ENCODE peak calls at places on chromosomes 6 and 20, in nine cellular contexts. K is transverse colon, I is tibial nerve, H is A549, T is sigmoid colon, Y is stomach, F is GM12878, M is HepG2, O is ovary. U is an unnamed sample. For H3K9me3, the result is how much of the 10 kb centered on the place peaks cover.

GRCh38 chr20:36548006-36548315 is 6.6 kb downstream of the MYL9 start:
- DNase-seq in T (peak), M (peak), O (no peak), F (no peak), Y (no peak), H (no peak), I (no peak), K (no peak), U (no peak)

GRCh38 chr6:143804835-143805239 is 38.3 kb upstream of the LTV1 start:
- DNase-seq in Y (no peak), K (no peak), T (no peak), F (no peak), O (no peak), M (no peak), H (no peak), I (no peak), U (no peak)

GRCh38 chr6:34044945-34045595 is 100.8 kb downstream of the GRM4 start:
- DNase-seq in O (no peak), Y (no peak), T (no peak), I (no peak), M (no peak), F (peak), K (no peak), H (no peak), U (no peak)

GRCh38 chr20:23533161-23533560 is 35.1 kb downstream of the CST9L start:
- DNase-seq in H (no peak), M (no peak), O (no peak), I (no peak), F (no peak), Y (no peak), T (no peak), K (no peak), U (no peak)

GRCh38 chr6:111817451-111818146 is 55.7 kb downstream of the FYN start:
- DNase-seq in H (no peak), T (no peak), M (no peak), I (no peak), O (no peak), K (no peak), Y (no peak), F (no peak), U (no peak)

GRCh38 chr20:16514145-16514544 is 59.1 kb downstream of the KIF16B start:
- DNase-seq in Y (no peak), H (no peak), O (no peak), T (no peak), M (no peak), F (no peak), I (no peak), K (no peak), U (no peak)

GRCh38 chr6:781350-781961 is 88.5 kb upstream of the EXOC2 start:
- DNase-seq in T (no peak), Y (no peak), O (no peak), H (no peak), I (no peak), K (no peak), M (no peak), F (no peak), U (no peak)

GRCh38 chr20:18747090-18747489 is 66.5 kb upstream of the SCP2D1 start:
- DNase-seq in I (no peak), H (no peak), Y (no peak), M (no peak), K (no peak), F (no peak), T (no peak), O (no peak), U (no peak)

GRCh38 chr20:37395921-37396519 is 50.1 kb downstream of the SRC start:
- DNase-seq in Y (no peak), M (no peak), F (no peak), T (no peak), K (no peak), H (no peak), O (no peak), I (no peak), U (no peak)

GRCh38 chr6:155237613-155238012 is 26.2 kb upstream of the CLDN20 start:
- DNase-seq in H (no peak), I (no peak), T (no peak), Y (no peak), O (no peak), F (no peak), M (no peak), K (no peak), U (no peak)

GRCh38 chr6:131065824-131066171 is 2.8 kb upstream of the EPB41L2 start:
- DNase-seq in Y (no peak), H (no peak), F (no peak), T (no peak), K (no peak), O (no peak), M (peak), I (no peak), U (no peak)

GRCh38 chr6:139378882-139379341 is 4.5 kb upstream of the CITED2 start:
- DNase-seq in T (no peak), O (no peak), H (peak), Y (no peak), M (peak), F (no peak), I (no peak), K (no peak), U (no peak)

GRCh38 chr6:161482517-161482903 is 208.6 kb upstream of the AGPAT4 start:
- DNase-seq in M (no peak), O (no peak), F (no peak), K (no peak), T (no peak), I (no peak), H (no peak), Y (no peak), U (no peak)
- TF ChIP-seq EP300 in M (no peak), O (no peak), F (no peak), K (no peak), T (no peak), I (no peak), H (no peak), Y (no peak), U (no peak)

DNA sequence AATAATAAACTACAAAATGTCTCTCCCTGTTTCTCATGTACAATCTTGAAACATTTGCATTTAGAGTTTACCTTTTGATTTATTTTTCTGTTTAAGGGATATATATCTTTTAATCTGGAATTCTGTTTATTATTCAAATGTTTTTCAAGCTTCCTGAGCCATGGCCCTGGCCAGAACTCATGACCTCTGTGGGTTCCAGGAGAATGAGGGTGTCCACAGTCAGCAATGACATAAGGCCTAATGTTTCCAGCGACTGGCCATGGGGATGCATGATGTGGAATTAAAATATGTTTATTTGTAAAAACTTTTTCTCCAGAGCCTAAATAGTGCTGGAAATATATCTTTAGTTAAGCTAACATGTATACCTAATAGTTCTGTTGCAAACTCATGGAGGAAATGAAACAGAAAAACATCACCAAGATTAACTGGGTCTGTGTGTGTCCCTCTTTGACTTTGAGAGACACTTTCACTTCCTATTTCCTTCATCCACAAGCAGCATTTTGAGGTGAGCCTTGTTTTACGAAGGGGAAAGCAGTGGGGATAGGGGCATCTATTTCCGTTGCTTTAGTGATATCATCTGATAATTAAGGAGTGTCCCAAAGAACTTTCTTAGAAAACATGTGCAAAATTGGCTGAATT is 87.6 kb downstream of the SMOC2 start:
- DNase-seq in K (no peak), H (no peak), T (no peak), F (no peak), O (no peak), M (no peak), I (no peak), Y (no peak), U (no peak)
- H3K9me3 ChIP-seq in K (under half), H (under half), T (under half), F (under half), O (under half), M (under half), I (under half), Y (under half), U (under half)

GRCh38 chr6:121897337-121897760 is 461.9 kb downstream of the GJA1 start:
- DNase-seq in I (no peak), K (no peak), M (no peak), O (no peak), Y (no peak), H (no peak), F (no peak), T (no peak), U (no peak)
- TF ChIP-seq EP300 in I (no peak), K (no peak), M (no peak), O (no peak), Y (no peak), H (no peak), F (no peak), T (no peak), U (no peak)

DNA sequence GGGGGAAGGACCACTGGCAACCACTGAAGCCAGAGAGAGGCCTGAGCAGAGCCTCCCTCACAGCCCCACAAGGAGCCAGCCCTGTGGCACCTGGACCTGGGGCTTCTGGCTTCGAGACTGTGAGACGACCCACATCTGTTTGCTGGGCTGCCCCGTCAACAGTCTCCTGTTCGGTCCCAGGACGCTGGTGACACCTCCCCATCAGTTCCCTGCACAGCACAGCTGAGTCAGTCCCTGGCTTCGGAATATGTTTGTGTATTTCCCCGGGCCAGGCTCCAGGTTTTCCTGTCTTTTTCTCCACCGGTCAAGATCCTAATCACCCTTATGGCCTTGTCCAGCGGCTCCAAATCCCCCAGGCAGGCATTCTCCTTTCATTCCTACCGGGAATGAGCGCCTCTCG is 46.4 kb upstream of the SMOC2 start:
- DNase-seq in Y (no peak), T (no peak), I (no peak), H (no peak), O (no peak), M (no peak), F (no peak), K (no peak), U (no peak)
- H3K9me3 ChIP-seq in Y (under half), T (under half), I (under half), H (under half), O (under half), M (under half), F (under half), K (under half), U (under half)

DNA sequence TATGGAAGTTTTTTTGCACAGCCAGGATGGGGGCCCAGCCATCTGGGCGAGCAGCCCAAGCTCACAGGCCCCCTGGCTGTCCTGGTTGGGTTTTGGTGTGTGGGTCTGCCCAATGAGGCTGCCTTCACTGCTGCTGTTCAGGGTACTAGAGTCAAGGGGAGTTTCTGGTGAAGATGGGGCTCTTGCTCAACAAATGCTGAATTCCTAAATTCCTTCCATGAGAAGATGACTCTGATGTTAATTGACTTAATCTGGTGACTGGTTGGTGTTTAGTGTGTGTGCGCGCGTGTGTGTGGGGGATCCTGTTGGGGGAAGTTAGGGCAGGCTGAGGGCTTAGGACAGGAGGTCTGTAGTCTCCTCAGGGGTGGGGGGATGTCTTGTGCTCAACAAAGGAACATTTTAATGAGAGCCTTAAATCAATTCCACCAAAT is 1.9 kb downstream of the PTK7 start:
- DNase-seq in H (no peak), M (no peak), T (no peak), K (no peak), Y (no peak), O (no peak), F (no peak), I (no peak), U (no peak)
- TF ChIP-seq EP300 in H (no peak), M (no peak), T (no peak), K (no peak), Y (no peak), O (no peak), F (no peak), I (no peak), U (no peak)

GRCh38 chr6:10081075-10081474 is 333.8 kb downstream of the TFAP2A start:
- DNase-seq in O (no peak), T (no peak), H (no peak), F (no peak), M (no peak), K (no peak), I (no peak), Y (no peak), U (no peak)
- H3K9me3 ChIP-seq in O (under half), T (under half), H (under half), F (under half), M (under half), K (under half), I (under half), Y (under half), U (under half)

DNA sequence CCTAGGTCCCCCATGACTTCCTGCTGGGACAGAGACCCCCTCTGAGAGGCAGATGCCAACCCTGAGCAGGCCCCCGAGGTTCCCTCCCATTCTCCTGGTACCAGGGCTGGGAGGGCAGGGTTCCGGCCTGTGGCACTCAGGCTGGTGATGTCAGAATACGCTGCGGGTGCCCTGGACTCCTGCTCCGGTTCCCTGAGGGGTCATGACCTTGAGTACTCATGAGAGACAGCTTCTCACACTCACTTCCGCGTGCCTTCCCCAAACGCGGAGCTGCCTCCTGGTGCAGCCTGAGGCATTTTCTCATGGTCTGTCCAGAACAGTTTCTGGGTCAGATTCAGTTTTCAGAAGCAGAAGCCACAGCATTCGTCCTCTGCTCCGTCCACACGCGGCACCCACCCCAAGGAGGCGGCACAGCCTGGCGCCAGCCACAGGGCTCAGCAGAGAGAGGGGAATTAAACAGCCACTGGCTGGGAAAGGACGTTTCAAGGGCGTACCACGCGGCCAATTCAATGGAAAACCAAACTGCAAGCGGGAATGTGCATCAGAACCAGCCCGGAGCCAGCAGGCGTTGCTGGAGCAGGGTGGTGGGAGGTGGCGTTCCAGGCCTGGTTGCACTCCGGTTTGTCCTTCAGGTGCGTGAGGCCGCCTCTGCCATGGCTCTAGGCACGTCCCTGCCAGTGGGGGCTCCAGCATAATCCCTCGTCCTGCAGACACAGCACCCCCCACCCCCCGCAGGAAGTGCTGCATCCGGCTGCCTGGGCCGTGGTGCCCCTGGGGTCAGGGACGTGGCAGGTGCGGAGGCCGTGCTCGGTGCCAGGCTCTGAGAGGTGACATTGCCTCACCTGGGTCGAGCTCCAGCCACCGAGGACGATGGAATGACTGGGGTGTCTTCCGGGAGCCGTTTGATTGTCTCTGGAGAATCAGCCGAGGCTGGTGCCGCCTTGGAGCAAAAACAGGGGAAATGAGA is 58.3 kb upstream of the BHLHE23 start:
- DNase-seq in O (no peak), K (no peak), Y (no peak), T (peak), M (no peak), I (no peak), F (no peak), H (no peak), U (peak)
- TF ChIP-seq EP300 in O (no peak), K (no peak), Y (no peak), T (no peak), M (no peak), I (no peak), F (no peak), H (no peak), U (no peak)

GRCh38 chr20:30486103-30486478 is 771.4 kb upstream of the DEFB115 start:
- DNase-seq in H (no peak), I (no peak), M (no peak), O (no peak), T (no peak), Y (no peak), F (no peak), K (no peak), U (no peak)

GRCh38 chr20:30491016-30491415 is 766.4 kb upstream of the DEFB115 start:
- DNase-seq in I (no peak), Y (no peak), F (no peak), M (no peak), H (no peak), K (no peak), O (no peak), T (no peak), U (no peak)

GRCh38 chr20:30487947-30488926 is 769.2 kb upstream of the DEFB115 start:
- DNase-seq in H (no peak), O (no peak), Y (no peak), I (no peak), F (no peak), K (no peak), M (no peak), T (no peak), U (no peak)

GRCh38 chr20:30489604-30490003 is 767.9 kb upstream of the DEFB115 start:
- DNase-seq in O (no peak), F (no peak), Y (peak), M (no peak), K (no peak), I (no peak), H (no peak), T (peak), U (no peak)

GRCh38 chr20:30488941-30489601 is 768.4 kb upstream of the DEFB115 start:
- DNase-seq in Y (peak), O (no peak), K (no peak), H (no peak), T (no peak), M (no peak), F (no peak), I (no peak), U (no peak)
- H3K9me3 ChIP-seq in Y (half or more), O (under half), K (under half), H (under half), T (under half), M (half or more), F (under half), I (under half), U (under half)

GRCh38 chr6:4311976-4312860 is 176.8 kb upstream of the ECI2 start:
- DNase-seq in K (no peak), I (no peak), M (no peak), O (no peak), Y (no peak), T (no peak), F (no peak), H (no peak), U (no peak)

GRCh38 chr6:4309540-4309939 is 174.2 kb upstream of the ECI2 start:
- DNase-seq in H (no peak), O (no peak), K (no peak), Y (no peak), F (no peak), I (no peak), M (no peak), T (no peak), U (no peak)

GRCh38 chr6:4305056-4305455 is 169.7 kb upstream of the ECI2 start:
- DNase-seq in M (no peak), F (no peak), O (no peak), Y (no peak), I (no peak), K (no peak), T (no peak), H (no peak), U (no peak)

GRCh38 chr6:4303638-4304037 is 168.3 kb upstream of the ECI2 start:
- DNase-seq in Y (no peak), F (no peak), M (no peak), O (no peak), K (no peak), I (no peak), H (no peak), T (no peak), U (no peak)

GRCh38 chr6:4308354-4308753 is 173.0 kb upstream of the ECI2 start:
- DNase-seq in K (no peak), H (no peak), T (no peak), O (no peak), M (no peak), F (no peak), I (no peak), Y (no peak), U (no peak)
- TF ChIP-seq EP300 in K (no peak), H (no peak), T (no peak), O (no peak), M (no peak), F (no peak), I (no peak), Y (no peak), U (no peak)

U was measured in suprapubic skin.